ENCODE peak calls at places on chromosomes 16 and 17, in seven cellular contexts. One of them, this sample, is unnamed.

GRCh38 chr17:36849871-36850348 is 87.4 kb upstream of the LHX1 start:
- DNase-seq in Calu3: peak; percentile 50
- DNase-seq in IMR-90: peak; percentile 63
- DNase-seq in brain microvascular endothelial cell: peak; percentile 75
- DNase-seq in ovary: no peak
- DNase-seq in cardiac muscle cell: peak; percentile 14
- DNase-seq in stomach: no peak
- DNase-seq in this sample: peak; percentile 54

GRCh38 chr17:40895106-40895730 is 10.2 kb upstream of the KRT20 start:
- DNase-seq in Calu3: no peak
- DNase-seq in IMR-90: no peak
- DNase-seq in brain microvascular endothelial cell: no peak
- DNase-seq in ovary: no peak
- DNase-seq in cardiac muscle cell: no peak
- DNase-seq in stomach: no peak
- DNase-seq in this sample: no peak

GRCh38 chr16:23847251-23847650 is 11.5 kb downstream of the PRKCB start:
- DNase-seq in Calu3: no peak
- DNase-seq in IMR-90: no peak
- DNase-seq in brain microvascular endothelial cell: no peak
- DNase-seq in ovary: no peak
- DNase-seq in cardiac muscle cell: no peak
- DNase-seq in stomach: no peak
- DNase-seq in this sample: no peak

GRCh38 chr17:28624148-28624547 is 10.2 kb upstream of the RSKR start:
- DNase-seq in Calu3: no peak
- DNase-seq in IMR-90: no peak
- DNase-seq in brain microvascular endothelial cell: no peak
- DNase-seq in ovary: no peak
- DNase-seq in cardiac muscle cell: no peak
- DNase-seq in stomach: no peak
- DNase-seq in this sample: no peak

GRCh38 chr17:7842380-7842949 is 8.4 kb downstream of the KDM6B start:
- DNase-seq in Calu3: peak; percentile 68
- DNase-seq in IMR-90: peak; percentile 97
- DNase-seq in brain microvascular endothelial cell: peak; percentile 96
- DNase-seq in ovary: peak; percentile 76
- DNase-seq in cardiac muscle cell: no peak
- DNase-seq in stomach: peak; percentile 77
- DNase-seq in this sample: peak; percentile 68

GRCh38 chr17:46977348-46977747 is 1.7 kb downstream of the RPRML start:
- DNase-seq in Calu3: peak; percentile 58
- DNase-seq in IMR-90: peak; percentile 18
- DNase-seq in brain microvascular endothelial cell: no peak
- DNase-seq in ovary: no peak
- DNase-seq in cardiac muscle cell: peak; percentile 69
- DNase-seq in stomach: peak; percentile 39
- DNase-seq in this sample: peak; percentile 30

GRCh38 chr16:11383481-11384183 is 38.4 kb downstream of the RMI2 start:
- DNase-seq in Calu3: no peak
- DNase-seq in IMR-90: no peak
- DNase-seq in brain microvascular endothelial cell: no peak
- DNase-seq in ovary: no peak
- DNase-seq in cardiac muscle cell: no peak
- DNase-seq in stomach: no peak
- DNase-seq in this sample: no peak

GRCh38 chr17:38541281-38541680 is 64.5 kb downstream of the SRCIN1 start:
- DNase-seq in Calu3: no peak
- DNase-seq in IMR-90: no peak
- DNase-seq in brain microvascular endothelial cell: no peak
- DNase-seq in ovary: no peak
- DNase-seq in cardiac muscle cell: no peak
- DNase-seq in stomach: no peak
- DNase-seq in this sample: no peak

GRCh38 chr16:22727285-22728166 is 86.4 kb upstream of the HS3ST2 start:
- DNase-seq in Calu3: no peak
- DNase-seq in IMR-90: no peak
- DNase-seq in brain microvascular endothelial cell: no peak
- DNase-seq in ovary: no peak
- DNase-seq in cardiac muscle cell: no peak
- DNase-seq in stomach: no peak
- DNase-seq in this sample: no peak

GRCh38 chr16:23423496-23424049 is 29.4 kb downstream of the COG7 start:
- DNase-seq in Calu3: peak; percentile 60
- DNase-seq in IMR-90: peak; percentile 99
- DNase-seq in brain microvascular endothelial cell: peak; percentile 81
- DNase-seq in ovary: peak; percentile 87
- DNase-seq in cardiac muscle cell: no peak
- DNase-seq in stomach: peak; percentile 83
- DNase-seq in this sample: peak; percentile 62

GRCh38 chr17:5958850-5959249 is 111.3 kb upstream of the WSCD1 start:
- DNase-seq in Calu3: no peak
- DNase-seq in IMR-90: no peak
- DNase-seq in brain microvascular endothelial cell: no peak
- DNase-seq in ovary: no peak
- DNase-seq in cardiac muscle cell: no peak
- DNase-seq in stomach: no peak
- DNase-seq in this sample: no peak

GRCh38 chr16:1512774-1513173 is 19.6 kb downstream of the TELO2 start:
- DNase-seq in Calu3: no peak
- DNase-seq in IMR-90: no peak
- DNase-seq in brain microvascular endothelial cell: no peak
- DNase-seq in ovary: no peak
- DNase-seq in cardiac muscle cell: no peak
- DNase-seq in stomach: no peak
- DNase-seq in this sample: no peak

GRCh38 chr17:77889866-77890760 is 68.4 kb upstream of the TNRC6C start:
- DNase-seq in Calu3: no peak
- DNase-seq in IMR-90: no peak
- DNase-seq in brain microvascular endothelial cell: no peak
- DNase-seq in ovary: no peak
- DNase-seq in cardiac muscle cell: no peak
- DNase-seq in stomach: no peak
- DNase-seq in this sample: no peak

GRCh38 chr16:57627184-57627871 is 1.1 kb upstream of the ADGRG1 start:
- DNase-seq in Calu3: peak; percentile 36
- DNase-seq in IMR-90: peak; percentile 85
- DNase-seq in brain microvascular endothelial cell: peak; percentile 71
- DNase-seq in ovary: no peak
- DNase-seq in cardiac muscle cell: peak; percentile 52
- DNase-seq in stomach: no peak
- DNase-seq in this sample: peak; percentile 70
- TF ChIP-seq CTCF in Calu3: no peak
- TF ChIP-seq CTCF in IMR-90: peak; percentile 54
- TF ChIP-seq CTCF in brain microvascular endothelial cell: peak; percentile 64
- TF ChIP-seq CTCF in ovary: no peak
- TF ChIP-seq CTCF in cardiac muscle cell: peak; percentile 46
- TF ChIP-seq CTCF in stomach: no peak
- TF ChIP-seq CTCF in this sample: no peak

GRCh38 chr17:82301300-82301915 is 16.0 kb downstream of the CD7 start:
- DNase-seq in Calu3: no peak
- DNase-seq in IMR-90: no peak
- DNase-seq in brain microvascular endothelial cell: no peak
- DNase-seq in ovary: no peak
- DNase-seq in cardiac muscle cell: no peak
- DNase-seq in stomach: no peak
- DNase-seq in this sample: no peak

GRCh38 chr17:82301916-82302497 is 15.4 kb downstream of the CD7 start:
- DNase-seq in Calu3: no peak
- DNase-seq in IMR-90: no peak
- DNase-seq in brain microvascular endothelial cell: no peak
- DNase-seq in ovary: no peak
- DNase-seq in cardiac muscle cell: no peak
- DNase-seq in stomach: no peak
- DNase-seq in this sample: no peak

GRCh38 chr17:82299452-82299851 is 18.0 kb downstream of the CD7 start:
- DNase-seq in Calu3: no peak
- DNase-seq in IMR-90: no peak
- DNase-seq in brain microvascular endothelial cell: no peak
- DNase-seq in ovary: no peak
- DNase-seq in cardiac muscle cell: no peak
- DNase-seq in stomach: no peak
- DNase-seq in this sample: no peak

GRCh38 chr17:82300228-82300627 is 17.2 kb downstream of the CD7 start:
- DNase-seq in Calu3: no peak
- DNase-seq in IMR-90: no peak
- DNase-seq in brain microvascular endothelial cell: no peak
- DNase-seq in ovary: no peak
- DNase-seq in cardiac muscle cell: no peak
- DNase-seq in stomach: no peak
- DNase-seq in this sample: no peak

GRCh38 chr17:82300707-82301270 is 16.6 kb downstream of the CD7 start:
- DNase-seq in Calu3: peak; percentile 80
- DNase-seq in IMR-90: peak; percentile 37
- DNase-seq in brain microvascular endothelial cell: no peak
- DNase-seq in ovary: no peak
- DNase-seq in cardiac muscle cell: peak; percentile 69
- DNase-seq in stomach: peak; percentile 77
- DNase-seq in this sample: no peak
- TF ChIP-seq CTCF in Calu3: peak; percentile 73
- TF ChIP-seq CTCF in IMR-90: peak; percentile 67
- TF ChIP-seq CTCF in brain microvascular endothelial cell: peak; percentile 89
- TF ChIP-seq CTCF in ovary: no peak
- TF ChIP-seq CTCF in cardiac muscle cell: peak; percentile 81
- TF ChIP-seq CTCF in stomach: peak; percentile 76
- TF ChIP-seq CTCF in this sample: peak; percentile 54

DNA sequence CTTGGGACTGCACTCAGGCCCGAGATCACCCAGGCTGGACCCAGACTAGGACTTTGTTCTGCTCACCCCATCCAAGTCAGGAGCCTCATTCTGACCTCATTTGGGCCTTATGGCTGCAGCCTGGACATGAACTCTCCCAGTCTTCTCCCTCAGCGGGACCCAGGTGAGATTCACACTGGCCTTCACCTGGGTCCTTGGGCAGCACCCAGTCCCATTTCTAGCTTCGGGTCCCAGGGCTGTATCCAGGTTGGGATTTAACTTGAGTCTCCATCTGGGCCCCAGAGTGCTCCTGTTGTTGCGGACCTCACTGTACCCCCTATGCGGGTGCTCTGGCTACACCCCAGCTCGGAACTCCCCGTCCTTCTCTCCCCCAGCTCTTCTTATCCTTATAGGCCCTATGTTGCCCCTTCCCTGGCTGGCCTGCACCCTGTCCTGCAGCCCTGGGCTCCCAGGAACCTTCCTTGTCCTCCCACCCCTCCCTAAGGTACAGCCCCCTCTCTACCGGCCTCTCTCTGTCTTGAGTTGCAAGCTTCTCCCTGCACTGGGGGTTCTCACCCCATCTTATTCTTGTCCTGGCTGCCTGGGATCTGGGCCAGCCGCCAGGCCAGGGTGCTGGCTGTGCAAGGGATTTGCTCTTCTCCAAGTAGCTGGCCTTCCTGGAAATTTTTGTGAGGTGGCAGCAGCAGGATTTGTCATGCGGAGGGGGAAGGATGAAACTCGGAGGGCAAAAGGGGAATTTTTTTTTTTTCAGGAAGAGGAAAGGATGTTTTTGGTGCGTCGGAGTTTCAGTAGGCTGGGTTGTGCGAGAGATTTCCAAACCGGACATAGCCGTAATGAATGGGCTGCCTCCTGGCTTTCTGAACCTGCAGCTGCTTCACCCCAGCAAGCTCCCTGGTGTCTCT is 904 bp downstream of the MAP2K3 start:
- DNase-seq in Calu3: no peak
- DNase-seq in IMR-90: peak; percentile 51
- DNase-seq in brain microvascular endothelial cell: no peak
- DNase-seq in ovary: no peak
- DNase-seq in cardiac muscle cell: peak; percentile 17
- DNase-seq in stomach: peak; percentile 61
- DNase-seq in this sample: no peak
- TF ChIP-seq CTCF in Calu3: no peak
- TF ChIP-seq CTCF in IMR-90: no peak
- TF ChIP-seq CTCF in brain microvascular endothelial cell: peak; percentile 18
- TF ChIP-seq CTCF in ovary: no peak
- TF ChIP-seq CTCF in cardiac muscle cell: no peak
- TF ChIP-seq CTCF in stomach: no peak
- TF ChIP-seq CTCF in this sample: no peak

DNA sequence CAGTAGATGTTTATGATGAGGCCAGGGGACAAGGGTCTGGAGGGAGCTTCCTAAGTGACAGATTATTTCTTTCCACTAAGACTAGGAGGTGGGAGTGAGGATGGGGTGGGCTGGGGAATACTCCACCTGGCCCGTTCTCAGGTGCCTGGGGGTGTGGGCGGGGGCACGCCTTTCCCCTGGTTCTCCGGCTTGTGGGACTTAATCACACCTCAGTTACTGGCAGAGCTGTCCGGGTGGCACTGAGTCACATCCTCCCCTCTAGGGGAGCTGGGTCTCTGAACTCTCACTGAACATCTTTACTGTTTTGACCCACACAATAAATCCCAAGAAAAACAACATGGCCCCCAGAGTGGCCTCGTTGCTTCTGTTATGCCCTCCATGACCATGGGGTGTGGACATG is 332.8 kb downstream of the MAF start:
- DNase-seq in Calu3: no peak
- DNase-seq in IMR-90: no peak
- DNase-seq in brain microvascular endothelial cell: no peak
- DNase-seq in ovary: no peak
- DNase-seq in cardiac muscle cell: no peak
- DNase-seq in stomach: no peak
- DNase-seq in this sample: no peak
- TF ChIP-seq CTCF in Calu3: no peak
- TF ChIP-seq CTCF in IMR-90: no peak
- TF ChIP-seq CTCF in brain microvascular endothelial cell: no peak
- TF ChIP-seq CTCF in ovary: no peak
- TF ChIP-seq CTCF in cardiac muscle cell: no peak
- TF ChIP-seq CTCF in stomach: no peak
- TF ChIP-seq CTCF in this sample: no peak

GRCh38 chr16:87956771-87957279 is 5.6 kb downstream of the BANP start:
- DNase-seq in Calu3: no peak
- DNase-seq in IMR-90: peak; percentile 85
- DNase-seq in brain microvascular endothelial cell: peak; percentile 40
- DNase-seq in ovary: no peak
- DNase-seq in cardiac muscle cell: no peak
- DNase-seq in stomach: no peak
- DNase-seq in this sample: no peak
- TF ChIP-seq CTCF in Calu3: no peak
- TF ChIP-seq CTCF in IMR-90: peak; percentile 63
- TF ChIP-seq CTCF in brain microvascular endothelial cell: peak; percentile 71
- TF ChIP-seq CTCF in ovary: no peak
- TF ChIP-seq CTCF in cardiac muscle cell: peak; percentile 39
- TF ChIP-seq CTCF in stomach: no peak
- TF ChIP-seq CTCF in this sample: no peak

GRCh38 chr17:978110-979093 is 1.2 kb downstream of the NXN start:
- DNase-seq in Calu3: no peak
- DNase-seq in IMR-90: peak; percentile 61
- DNase-seq in brain microvascular endothelial cell: no peak
- DNase-seq in ovary: no peak
- DNase-seq in cardiac muscle cell: peak; percentile 57
- DNase-seq in stomach: peak; percentile 32
- DNase-seq in this sample: no peak

GRCh38 chr17:980406-981291 is 1.1 kb upstream of the NXN start:
- DNase-seq in Calu3: peak; percentile 70
- DNase-seq in IMR-90: peak; percentile 82
- DNase-seq in brain microvascular endothelial cell: peak; percentile 72
- DNase-seq in ovary: peak; percentile 73
- DNase-seq in cardiac muscle cell: peak; percentile 93
- DNase-seq in stomach: peak; percentile 81
- DNase-seq in this sample: peak; percentile 78

GRCh38 chr17:981292-981658 is 1.7 kb upstream of the NXN start:
- DNase-seq in Calu3: no peak
- DNase-seq in IMR-90: no peak
- DNase-seq in brain microvascular endothelial cell: no peak
- DNase-seq in ovary: no peak
- DNase-seq in cardiac muscle cell: no peak
- DNase-seq in stomach: no peak
- DNase-seq in this sample: no peak

GRCh38 chr17:979211-979538 is 401 bp downstream of the NXN start:
- DNase-seq in Calu3: no peak
- DNase-seq in IMR-90: no peak
- DNase-seq in brain microvascular endothelial cell: no peak
- DNase-seq in ovary: no peak
- DNase-seq in cardiac muscle cell: no peak
- DNase-seq in stomach: no peak
- DNase-seq in this sample: no peak

GRCh38 chr17:979539-980405 is at the start of gene NXN:
- DNase-seq in Calu3: peak; percentile 82
- DNase-seq in IMR-90: peak; percentile 65
- DNase-seq in brain microvascular endothelial cell: peak; percentile 49
- DNase-seq in ovary: peak; percentile 84
- DNase-seq in cardiac muscle cell: peak; percentile 93
- DNase-seq in stomach: peak; percentile 91
- DNase-seq in this sample: peak; percentile 37
- TF ChIP-seq CTCF in Calu3: no peak
- TF ChIP-seq CTCF in IMR-90: peak; percentile 37
- TF ChIP-seq CTCF in brain microvascular endothelial cell: peak; percentile 42
- TF ChIP-seq CTCF in ovary: peak; percentile 50
- TF ChIP-seq CTCF in cardiac muscle cell: peak; percentile 15
- TF ChIP-seq CTCF in stomach: no peak
- TF ChIP-seq CTCF in this sample: no peak